ENCODE peak calls at places on chromosome 11, in ten cellular contexts. X is heart left ventricle, T is lower leg skin, Q is neural crest cell, N is stomach, E is cardiac fibroblast, I is A549, W is mammary epithelial cell, H is colonic mucosa, A is hepatocyte. P is an unnamed sample.

GRCh38 chr11:44300881-44301855 is 8.8 kb downstream of the ALX4 start:
- DNase-seq in X (no peak), T (no peak), Q (no peak), N (no peak), E (peak; percentile 70), I (peak; percentile 72), W (no peak), H (no peak), A (no peak), P (no peak)

GRCh38 chr11:3094223-3094824 is 37.1 kb upstream of the CARS1 start:
- DNase-seq in X (no peak), T (no peak), Q (no peak), N (peak; percentile 10), E (no peak), I (no peak), W (no peak), H (no peak), A (no peak), P (no peak)

GRCh38 chr11:113104390-113105251 is 143.4 kb downstream of the NCAM1 start:
- DNase-seq in X (no peak), T (no peak), Q (no peak), N (no peak), E (no peak), I (no peak), W (no peak), H (no peak), A (no peak), P (no peak)

GRCh38 chr11:43931717-43932039 is 10.8 kb upstream of the C11orf96 start:
- DNase-seq in X (no peak), T (no peak), Q (no peak), N (no peak), E (no peak), I (peak; percentile 13), W (no peak), H (no peak), A (no peak), P (no peak)

GRCh38 chr11:69730500-69730899 is 26.7 kb upstream of the FGF19 start:
- DNase-seq in X (no peak), T (no peak), Q (no peak), N (no peak), E (no peak), I (no peak), W (no peak), H (no peak), A (no peak), P (no peak)

GRCh38 chr11:2442554-2442953 is 1.8 kb downstream of the TRPM5 start:
- DNase-seq in X (no peak), T (no peak), Q (no peak), N (no peak), E (no peak), I (no peak), W (no peak), H (peak; percentile 47), A (no peak), P (no peak)

GRCh38 chr11:33735426-33736147 is 636 bp downstream of the CD59 start:
- DNase-seq in X (peak; percentile 50), T (no peak), Q (no peak), N (peak; percentile 50), E (no peak), I (peak; percentile 44), W (peak; percentile 54), H (peak; percentile 71), A (peak; percentile 48), P (peak; percentile 42)

GRCh38 chr11:96337541-96338530 is 5.2 kb downstream of the MAML2 start:
- DNase-seq in X (no peak), T (no peak), Q (no peak), N (no peak), E (peak; percentile 61), I (no peak), W (no peak), H (peak; percentile 42), A (peak; percentile 52), P (no peak)

GRCh38 chr11:130243816-130244215 is 70.9 kb downstream of the ZBTB44 start:
- DNase-seq in X (no peak), T (no peak), Q (no peak), N (no peak), E (no peak), I (no peak), W (no peak), H (no peak), A (no peak), P (no peak)

GRCh38 chr11:76660533-76661305 is 9.8 kb downstream of the LRRC32 start:
- DNase-seq in X (peak; percentile 4), T (no peak), Q (no peak), N (no peak), E (no peak), I (no peak), W (no peak), H (no peak), A (no peak), P (no peak)

GRCh38 chr11:70024773-70025045 is 53.4 kb upstream of the ANO1 start:
- DNase-seq in X (no peak), T (no peak), Q (no peak), N (no peak), E (no peak), I (no peak), W (no peak), H (no peak), A (no peak), P (no peak)

GRCh38 chr11:132943325-132943736 is 589.0 kb downstream of the OPCML start:
- DNase-seq in X (no peak), T (no peak), Q (peak; percentile 20), N (no peak), E (no peak), I (no peak), W (peak; percentile 8), H (no peak), A (no peak), P (no peak)

GRCh38 chr11:10564692-10565318 is 3.7 kb downstream of the LYVE1 start:
- DNase-seq in X (no peak), T (no peak), Q (no peak), N (no peak), E (peak; percentile 60), I (no peak), W (no peak), H (no peak), A (no peak), P (no peak)

GRCh38 chr11:34476853-34477252 is 36.7 kb downstream of the ELF5 start:
- DNase-seq in X (no peak), T (no peak), Q (no peak), N (no peak), E (no peak), I (no peak), W (no peak), H (no peak), A (no peak), P (no peak)

DNA sequence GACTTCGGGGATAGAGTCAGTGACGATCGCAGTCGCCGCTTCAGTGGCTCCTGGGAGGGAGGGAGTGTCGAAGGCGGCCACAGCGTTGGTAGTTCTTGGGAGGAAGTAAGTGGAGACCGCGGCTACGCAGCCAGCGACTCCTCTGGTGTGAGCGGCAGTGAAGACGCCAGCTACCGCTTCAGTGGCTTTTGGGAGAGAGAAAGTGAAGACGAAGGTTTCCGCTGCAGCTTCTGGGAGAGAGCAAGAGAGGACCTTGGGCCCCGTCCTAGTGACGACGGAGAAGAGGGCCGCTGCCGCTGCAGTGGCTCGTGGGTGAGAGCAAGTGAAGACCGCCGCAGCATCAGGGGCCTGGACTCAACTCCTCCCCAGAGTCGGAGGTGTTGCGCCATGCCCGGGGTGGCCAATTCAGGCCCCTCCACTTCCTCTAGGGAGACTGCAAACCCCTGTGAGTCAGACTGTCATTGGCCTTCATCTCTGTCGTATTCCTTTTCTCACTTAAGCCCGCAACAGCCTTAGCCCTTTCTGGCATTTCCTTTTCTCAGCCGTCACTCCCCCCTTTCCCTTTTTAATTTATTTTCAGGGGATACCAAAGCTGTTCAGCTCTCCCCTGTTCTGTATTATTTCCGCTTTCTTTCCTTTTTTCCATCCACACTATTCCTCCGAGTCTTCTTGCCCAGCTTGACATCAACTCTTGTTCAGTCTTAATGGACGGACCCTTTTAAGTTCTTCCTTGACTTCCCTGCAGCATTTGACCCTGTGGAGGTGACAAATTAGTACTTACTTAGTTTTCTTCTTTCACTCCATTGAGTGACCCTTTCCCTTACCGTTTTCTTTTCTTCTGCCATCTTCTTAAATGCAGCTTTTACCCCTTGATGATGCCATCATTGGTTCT is 1.0 kb downstream of the ANKRD42 start:
- DNase-seq in X (peak; percentile 37), T (peak; percentile 59), Q (peak; percentile 24), N (peak; percentile 62), E (peak; percentile 82), I (peak; percentile 39), W (peak; percentile 62), H (peak; percentile 68), A (peak; percentile 71), P (peak; percentile 25)
- TF ChIP-seq CTCF in X (no peak), T (no peak), Q (no peak), N (no peak), E (peak; percentile 8), I (no peak), W (no peak), H (no peak), A (no peak), P (no peak)

GRCh38 chr11:126186708-126187481 is 24.6 kb downstream of the RPUSD4 start:
- DNase-seq in X (no peak), T (no peak), Q (no peak), N (no peak), E (peak; percentile 18), I (no peak), W (no peak), H (no peak), A (no peak), P (no peak)
- TF ChIP-seq CTCF in X (no peak), T (no peak), Q (peak; percentile 41), N (no peak), E (no peak), I (no peak), W (peak; percentile 12), H (no peak), A (peak; percentile 40), P (no peak)

DNA sequence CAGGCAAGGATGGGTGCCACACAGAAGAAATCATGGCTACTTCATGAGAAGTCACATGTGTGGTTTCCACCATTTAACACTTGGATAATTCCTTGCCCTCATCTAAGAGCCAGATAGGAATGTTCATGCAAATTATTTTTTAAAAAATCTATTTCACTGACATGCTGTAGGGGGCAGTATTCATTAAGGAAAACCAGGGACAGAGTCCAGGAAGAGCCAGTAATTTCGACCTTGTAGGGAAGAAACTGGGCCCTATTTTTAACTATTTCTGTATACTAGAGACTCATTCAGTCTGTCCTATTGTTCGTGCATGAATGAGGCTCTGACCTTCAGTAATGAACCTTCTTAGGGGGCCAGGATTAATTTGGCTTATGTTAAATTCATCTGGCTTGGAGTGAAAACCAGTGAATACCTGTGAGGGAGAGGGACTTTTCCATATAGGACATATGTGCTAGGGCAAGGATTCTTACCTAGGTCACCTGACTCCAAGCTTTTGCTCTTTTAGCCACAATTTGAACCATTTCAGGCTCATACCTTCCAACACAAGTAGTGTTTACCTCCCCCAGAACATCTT is 192.7 kb downstream of the NAV2 start:
- DNase-seq in X (no peak), T (no peak), Q (no peak), N (no peak), E (peak; percentile 80), I (peak; percentile 51), W (no peak), H (no peak), A (peak; percentile 69), P (no peak)
- TF ChIP-seq CTCF in X (peak; percentile 47), T (no peak), Q (peak; percentile 83), N (no peak), E (peak; percentile 49), I (peak; percentile 80), W (peak; percentile 58), H (peak; percentile 46), A (peak; percentile 76), P (peak; percentile 83)

DNA sequence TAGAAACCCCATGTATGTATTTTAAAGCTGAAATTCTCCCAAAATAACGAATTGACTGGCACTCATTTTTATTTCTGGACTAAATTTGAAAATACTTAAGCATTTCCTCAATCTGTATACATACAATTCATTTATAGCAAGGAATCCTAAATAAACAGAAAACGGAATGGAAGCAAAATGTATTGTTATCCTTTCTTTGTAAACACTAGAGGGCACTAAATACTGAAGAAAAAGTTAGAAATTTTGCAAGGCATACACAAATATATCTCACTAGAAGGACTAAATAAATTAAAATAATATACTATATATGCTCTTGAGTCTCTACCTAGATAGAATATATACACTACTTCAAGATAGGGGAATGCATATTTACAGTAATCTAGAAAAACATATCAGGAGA is 23.1 kb upstream of the ANO5 start:
- DNase-seq in X (no peak), T (no peak), Q (no peak), N (no peak), E (peak; percentile 9), I (peak; percentile 13), W (no peak), H (no peak), A (no peak), P (no peak)
- TF ChIP-seq CTCF in X (peak; percentile 35), T (no peak), Q (peak; percentile 68), N (peak; percentile 19), E (peak; percentile 23), I (peak; percentile 49), W (peak; percentile 44), H (peak; percentile 14), A (peak; percentile 67), P (peak; percentile 27)

P was measured in mesothelial cell of epicardium.